ENCODE peak calls at places on chromosomes 6 and 20, in nine cellular contexts. K is sigmoid colon; P is GM23338; R is mammary epithelial cell; M is mucosa of descending colon; N is naive thymus-derived CD4-positive, alpha-beta T cell; B is aorta; L is A549; S is MM.1S. O is an unnamed sample.

GRCh38 chr6:16671302-16672289 is 89.7 kb downstream of the ATXN1 start:
- DNase-seq in K (no peak), P (peak; percentile 57), R (no peak), M (no peak), N (no peak), B (no peak), L (no peak), S (no peak), O (no peak)

GRCh38 chr6:163438940-163439335 is 24.4 kb downstream of the QKI start:
- DNase-seq in K (no peak), P (no peak), R (no peak), M (peak; percentile 52), N (no peak), B (peak; percentile 46), L (no peak), S (peak; percentile 75), O (peak; percentile 52)

GRCh38 chr6:107345398-107345797 is 114.0 kb downstream of the PDSS2 start:
- DNase-seq in K (no peak), P (no peak), R (no peak), M (no peak), N (no peak), B (no peak), L (no peak), S (no peak), O (no peak)

GRCh38 chr6:16769131-16769985 is 8.1 kb upstream of the ATXN1 start:
- DNase-seq in K (peak; percentile 68), P (peak; percentile 26), R (peak; percentile 92), M (no peak), N (peak; percentile 42), B (peak; percentile 69), L (peak; percentile 91), S (no peak), O (no peak)

GRCh38 chr20:51417745-51418529 is 124.6 kb downstream of the NFATC2 start:
- DNase-seq in K (no peak), P (peak; percentile 15), R (no peak), M (no peak), N (no peak), B (no peak), L (no peak), S (no peak), O (peak; percentile 35)

GRCh38 chr6:17226766-17227338 is 54.3 kb upstream of the RBM24 start:
- DNase-seq in K (no peak), P (no peak), R (no peak), M (no peak), N (no peak), B (no peak), L (no peak), S (no peak), O (no peak)

GRCh38 chr6:24357336-24358218 is at the start of gene DCDC2:
- DNase-seq in K (peak; percentile 64), P (peak; percentile 78), R (peak; percentile 51), M (peak; percentile 89), N (peak; percentile 32), B (peak; percentile 49), L (peak; percentile 76), S (no peak), O (peak; percentile 96)

GRCh38 chr6:8492536-8493125 is 57.3 kb upstream of the SLC35B3 start:
- DNase-seq in K (no peak), P (no peak), R (peak; percentile 22), M (no peak), N (no peak), B (no peak), L (no peak), S (no peak), O (no peak)

GRCh38 chr20:9161308-9161707 is 92.4 kb downstream of the PLCB4 start:
- DNase-seq in K (no peak), P (no peak), R (no peak), M (no peak), N (no peak), B (no peak), L (no peak), S (no peak), O (no peak)

GRCh38 chr6:149334201-149334600 is 16.7 kb downstream of the TAB2 start:
- DNase-seq in K (no peak), P (no peak), R (peak; percentile 62), M (no peak), N (no peak), B (no peak), L (no peak), S (no peak), O (no peak)

GRCh38 chr6:149334682-149335160 is 17.2 kb downstream of the TAB2 start:
- DNase-seq in K (no peak), P (peak; percentile 41), R (peak; percentile 76), M (no peak), N (no peak), B (peak; percentile 57), L (peak; percentile 48), S (no peak), O (no peak)

GRCh38 chr6:149331043-149331807 is 13.7 kb downstream of the TAB2 start:
- DNase-seq in K (no peak), P (no peak), R (no peak), M (no peak), N (no peak), B (no peak), L (no peak), S (no peak), O (no peak)

GRCh38 chr6:149331871-149332270 is 14.4 kb downstream of the TAB2 start:
- DNase-seq in K (no peak), P (no peak), R (no peak), M (no peak), N (no peak), B (no peak), L (no peak), S (no peak), O (no peak)

DNA sequence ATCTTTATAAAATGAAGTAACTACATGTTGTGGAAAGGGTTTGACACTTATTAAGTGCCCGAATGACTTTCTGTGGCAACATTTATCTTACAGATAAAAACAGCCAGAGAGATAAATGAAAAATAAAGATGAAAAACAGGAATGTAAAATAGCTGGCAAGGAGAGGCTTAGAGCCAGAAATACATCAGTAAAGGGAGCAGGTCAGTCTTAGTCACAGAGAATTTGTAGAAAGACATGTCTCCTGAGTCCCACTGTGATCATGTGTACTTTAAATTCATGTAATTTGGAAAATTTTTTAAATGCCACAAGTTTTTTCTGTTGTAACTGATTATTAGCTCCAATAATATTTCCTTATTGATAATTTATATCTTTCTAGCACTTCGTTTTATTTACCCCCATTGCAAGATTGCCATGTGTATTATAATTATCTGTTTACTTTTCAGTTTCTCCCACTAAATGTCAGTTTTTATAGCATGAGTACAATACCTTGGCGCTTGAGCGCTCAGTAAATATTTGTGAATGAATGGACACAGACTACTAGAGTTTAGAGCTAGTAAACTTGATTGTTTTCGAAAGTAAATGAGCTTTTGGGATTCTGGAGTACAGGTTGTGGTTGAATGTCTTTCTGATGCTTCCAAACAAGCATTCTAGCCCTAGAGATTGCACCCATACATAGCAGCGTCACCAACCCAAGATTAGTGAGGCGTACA is 15.2 kb downstream of the TAB2 start:
- DNase-seq in K (no peak), P (no peak), R (no peak), M (no peak), N (no peak), B (no peak), L (no peak), S (no peak), O (no peak)
- H3K4me1 ChIP-seq in K (no peaks in the 10 kb centered on the region), P (peaks cover 87% of the 10 kb centered on the region), R (peaks cover 51% of the 10 kb centered on the region), M (peaks cover 46% of the 10 kb centered on the region), N (peaks cover 66% of the 10 kb centered on the region), B (no peaks in the 10 kb centered on the region), L (peaks cover 75% of the 10 kb centered on the region), S (no peaks in the 10 kb centered on the region), O (peaks cover 34% of the 10 kb centered on the region)

DNA sequence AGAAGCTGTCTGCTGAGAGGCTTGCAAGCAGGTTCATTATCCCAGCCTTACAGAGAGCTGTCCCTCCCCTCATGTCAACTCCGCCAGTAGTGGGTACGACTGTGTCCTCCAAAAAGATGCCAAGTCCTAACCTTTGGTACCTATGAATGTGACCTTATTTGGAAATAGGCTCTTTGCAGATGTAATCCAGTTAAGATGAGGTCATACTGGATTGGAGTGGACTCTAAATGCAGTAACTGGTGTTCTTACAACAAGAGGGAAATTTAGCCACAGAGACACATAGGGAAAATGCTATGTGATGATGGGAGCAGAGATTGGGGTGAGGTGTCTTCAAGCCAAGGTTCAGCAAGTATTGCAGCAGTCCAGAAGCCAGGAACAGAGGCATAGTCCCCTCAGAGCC is 90.8 kb upstream of the FOXP4 start:
- DNase-seq in K (no peak), P (no peak), R (no peak), M (no peak), N (no peak), B (no peak), L (no peak), S (no peak), O (no peak)
- H3K4me1 ChIP-seq in K (no peaks in the 10 kb centered on the region), P (peaks cover 11% of the 10 kb centered on the region), R (no peaks in the 10 kb centered on the region), M (peaks cover 7% of the 10 kb centered on the region), N (no peaks in the 10 kb centered on the region), B (no peaks in the 10 kb centered on the region), L (no peaks in the 10 kb centered on the region), S (no peaks in the 10 kb centered on the region), O (no peaks in the 10 kb centered on the region)

GRCh38 chr20:48711044-48711428 is 116.8 kb downstream of the PREX1 start:
- DNase-seq in K (no peak), P (no peak), R (no peak), M (no peak), N (no peak), B (peak; percentile 18), L (no peak), S (no peak), O (no peak)
- H3K4me1 ChIP-seq in K (no peaks in the 10 kb centered on the region), P (no peaks in the 10 kb centered on the region), R (no peaks in the 10 kb centered on the region), M (no peaks in the 10 kb centered on the region), N (peaks cover 15% of the 10 kb centered on the region), B (peaks cover 6% of the 10 kb centered on the region), L (no peaks in the 10 kb centered on the region), S (no peaks in the 10 kb centered on the region), O (no peaks in the 10 kb centered on the region)

DNA sequence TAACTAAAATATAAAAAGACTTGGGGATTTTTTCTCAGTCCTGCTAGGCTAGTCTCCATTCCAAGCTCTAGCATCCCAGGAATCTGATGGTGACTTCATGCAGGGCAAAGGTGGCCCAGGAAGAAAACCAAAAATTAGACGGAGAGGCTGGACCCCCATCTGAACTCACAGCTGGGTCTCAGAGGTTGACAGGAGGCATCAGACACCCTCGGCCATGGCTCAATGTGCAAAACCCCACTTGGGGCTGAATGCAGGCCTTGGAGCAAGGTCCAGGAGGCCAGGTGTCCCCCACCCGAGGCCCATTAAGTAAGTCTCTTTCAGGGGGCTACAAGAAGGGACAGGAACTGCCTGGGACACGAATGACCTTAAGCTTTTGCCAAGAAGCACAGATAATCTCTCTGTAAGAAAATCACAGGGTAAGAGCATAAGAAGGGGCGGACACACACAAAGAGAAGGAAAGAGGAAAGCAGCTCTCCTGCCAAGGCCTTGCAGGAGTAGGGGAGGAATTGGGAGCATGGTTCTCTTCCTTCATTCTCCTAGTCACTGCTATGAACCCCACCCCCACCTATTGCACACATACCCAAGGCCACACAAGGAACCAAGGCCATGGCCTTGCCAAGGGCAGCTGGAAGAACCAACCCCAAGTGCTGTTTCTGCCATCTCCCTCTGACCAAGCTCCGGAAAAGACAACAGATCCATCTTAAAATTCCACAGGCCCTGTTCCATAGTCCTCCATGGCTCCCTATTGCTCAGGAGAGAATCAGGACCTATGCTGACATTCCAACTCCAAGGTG is 31.6 kb downstream of the TRAM2 start:
- DNase-seq in K (no peak), P (no peak), R (no peak), M (no peak), N (no peak), B (no peak), L (no peak), S (no peak), O (no peak)
- H3K4me1 ChIP-seq in K (no peaks in the 10 kb centered on the region), P (peaks cover 28% of the 10 kb centered on the region), R (peaks cover 60% of the 10 kb centered on the region), M (peaks cover 49% of the 10 kb centered on the region), N (no peaks in the 10 kb centered on the region), B (peaks cover 7% of the 10 kb centered on the region), L (peaks cover 86% of the 10 kb centered on the region), S (peaks cover 98% of the 10 kb centered on the region), O (peaks cover 15% of the 10 kb centered on the region)